ENCODE peak calls at places on chromosomes 4 and X, in nine cellular contexts. X is AG04450, I is endodermal cell, H is mucosa of descending colon, E is AG04449, V is Panc1, F is upper lobe of right lung, C is mammary epithelial cell, K is fibroblast of mammary gland. B is an unnamed sample.

GRCh38 chrX:68901512-68901911 is 72.7 kb downstream of the EFNB1 start:
- DNase-seq in K (no peak), H (no peak), V (no peak), X (no peak), E (no peak), F (no peak), C (no peak), I (no peak), B (no peak)

GRCh38 chr4:58776627-58777026 is 1666.4 kb upstream of the IGFBP7 start:
- DNase-seq in K (peak), E (peak), X (peak), I (no peak), F (no peak), C (no peak), V (no peak), H (no peak), B (no peak)

GRCh38 chrX:151982217-151982616 is 7.7 kb upstream of the GABRE start:
- DNase-seq in I (no peak), C (peak), V (no peak), K (peak), F (no peak), H (no peak), E (peak), X (peak), B (no peak)

GRCh38 chr4:55071951-55072350 is 53.4 kb downstream of the KDR start:
- DNase-seq in X (no peak), H (no peak), I (no peak), V (no peak), C (peak), F (no peak), E (no peak), K (no peak), B (no peak)

GRCh38 chrX:23959781-23960180 is 52.0 kb downstream of the CXorf58 start:
- DNase-seq in E (no peak), V (no peak), X (no peak), K (no peak), C (no peak), F (no peak), I (peak), H (no peak), B (no peak)

GRCh38 chr4:129335263-129335662 is 239.3 kb downstream of the C4orf33 start:
- DNase-seq in F (no peak), K (no peak), X (no peak), I (no peak), C (no peak), E (no peak), V (no peak), H (no peak), B (no peak)

GRCh38 chrX:30023451-30023850 is 191.9 kb upstream of the MAGEB2 start:
- DNase-seq in X (no peak), I (no peak), E (no peak), H (no peak), K (peak), C (no peak), F (no peak), V (no peak), B (no peak)

GRCh38 chrX:100976211-100976610 is 6.7 kb downstream of the ARL13A start:
- DNase-seq in V (no peak), E (no peak), X (no peak), C (no peak), I (no peak), K (no peak), F (no peak), H (no peak), B (no peak)

GRCh38 chr4:73911746-73912145 is 42.6 kb downstream of the CXCL1 start:
- DNase-seq in C (no peak), H (no peak), X (no peak), E (no peak), V (no peak), F (no peak), I (no peak), K (peak), B (no peak)

GRCh38 chr4:184596617-184597185 is 52.5 kb downstream of the CASP3 start:
- DNase-seq in X (no peak), V (no peak), E (no peak), I (no peak), F (no peak), K (no peak), C (no peak), H (no peak), B (no peak)

GRCh38 chrX:18855919-18856644 is 127.8 kb downstream of the PHKA2 start:
- DNase-seq in X (no peak), I (no peak), H (no peak), K (peak), F (no peak), V (no peak), E (no peak), C (peak), B (no peak)

GRCh38 chr4:146104541-146104940 is 71.0 kb upstream of the LSM6 start:
- DNase-seq in H (no peak), I (no peak), E (no peak), F (no peak), X (no peak), K (no peak), C (no peak), V (no peak), B (no peak)

GRCh38 chr4:174284181-174284886 is 623 bp downstream of the CEP44 start:
- DNase-seq in E (peak), H (no peak), F (no peak), I (no peak), C (peak), V (peak), X (peak), K (peak), B (no peak)

GRCh38 chr4:145882594-145882993 is 56.0 kb downstream of the ZNF827 start:
- DNase-seq in F (no peak), I (no peak), E (no peak), K (no peak), H (no peak), V (no peak), C (no peak), X (no peak), B (no peak)

GRCh38 chrX:131058136-131058868 is at the start of gene ARHGAP36:
- DNase-seq in X (no peak), H (peak), F (no peak), E (no peak), C (no peak), V (no peak), K (no peak), I (peak), B (no peak)

GRCh38 chr4:89177807-89178206 is 66.5 kb downstream of the TIGD2 start:
- DNase-seq in K (peak), X (no peak), V (no peak), H (no peak), I (no peak), C (no peak), E (no peak), F (no peak), B (no peak)

GRCh38 chr4:151668687-151669402 is 92.0 kb downstream of the GATB start:
- DNase-seq in K (no peak), I (no peak), E (no peak), X (peak), H (no peak), C (peak), F (no peak), V (no peak), B (no peak)

GRCh38 chr4:159639924-159640323 is 537.0 kb downstream of the RAPGEF2 start:
- DNase-seq in I (no peak), C (peak), V (no peak), F (no peak), X (no peak), H (no peak), E (no peak), K (no peak), B (no peak)

GRCh38 chr4:138241281-138242075 is 671 bp downstream of the SLC7A11 start:
- DNase-seq in V (no peak), H (peak), X (no peak), C (no peak), F (no peak), K (peak), I (peak), E (no peak), B (no peak)

GRCh38 chrX:64642482-64642881 is 247.2 kb upstream of the MTMR8 start:
- DNase-seq in K (no peak), F (no peak), H (no peak), C (no peak), V (no peak), X (no peak), E (no peak), I (peak), B (no peak)

GRCh38 chr4:46955601-46956000 is 37.8 kb downstream of the GABRA4 start:
- DNase-seq in I (no peak), H (no peak), E (no peak), F (no peak), V (no peak), C (no peak), X (no peak), K (no peak), B (no peak)

GRCh38 chr4:46274717-46275116 is 115.2 kb downstream of the GABRA2 start:
- DNase-seq in I (no peak), E (no peak), F (no peak), X (no peak), C (peak), K (peak), H (no peak), V (no peak), B (no peak)

GRCh38 chr4:182288534-182288933 is 45.3 kb downstream of the TENM3 start:
- DNase-seq in X (no peak), I (no peak), H (no peak), V (no peak), F (no peak), C (no peak), E (no peak), K (no peak), B (no peak)

GRCh38 chr4:101953949-101954348 is 163.4 kb downstream of the BANK1 start:
- DNase-seq in E (no peak), F (no peak), K (peak), C (peak), I (peak), V (no peak), H (no peak), X (peak), B (no peak)

GRCh38 chr4:6351246-6352000 is 81.8 kb downstream of the WFS1 start:
- DNase-seq in F (no peak), C (no peak), K (no peak), V (no peak), H (no peak), E (no peak), I (no peak), X (no peak), B (no peak)

GRCh38 chr4:150115851-150116250 is 37.6 kb downstream of the DCLK2 start:
- DNase-seq in X (no peak), K (no peak), E (no peak), V (no peak), H (no peak), C (no peak), F (no peak), I (no peak), B (no peak)

GRCh38 chrX:150200820-150201287 is 162.3 kb upstream of the MAMLD1 start:
- DNase-seq in F (no peak), H (no peak), X (peak), C (peak), V (peak), K (peak), E (peak), I (no peak), B (no peak)

GRCh38 chrX:10098235-10098819 is 58.4 kb upstream of the CLCN4 start:
- DNase-seq in H (peak), E (no peak), X (no peak), V (no peak), K (peak), I (no peak), F (no peak), C (no peak), B (no peak)

GRCh38 chr4:111632752-111633151 is 512.5 kb upstream of the FAM241A start:
- DNase-seq in F (no peak), H (no peak), E (peak), K (peak), X (no peak), C (peak), I (no peak), V (no peak), B (no peak)

GRCh38 chrX:12197030-12197429 is 58.8 kb downstream of the FRMPD4 start:
- DNase-seq in X (no peak), V (no peak), F (no peak), I (no peak), H (no peak), C (no peak), K (peak), E (no peak), B (no peak)

GRCh38 chr4:57378766-57379165 is 268.6 kb upstream of the IGFBP7 start:
- DNase-seq in E (no peak), H (no peak), V (no peak), F (no peak), K (peak), X (no peak), C (peak), I (no peak), B (no peak)

GRCh38 chr4:83364312-83364711 is 29.7 kb upstream of the HPSE start:
- DNase-seq in V (no peak), K (no peak), E (no peak), H (no peak), I (no peak), F (no peak), X (no peak), C (peak), B (no peak)

GRCh38 chr4:20252656-20253271 is 1.1 kb downstream of the SLIT2 start:
- DNase-seq in C (no peak), V (no peak), K (peak), F (peak), H (peak), X (no peak), E (no peak), I (peak), B (peak)

GRCh38 chr4:128287159-128287870 is at the start of gene PGRMC2:
- DNase-seq in V (no peak), F (no peak), C (no peak), K (peak), H (no peak), E (no peak), X (no peak), I (peak), B (peak)

GRCh38 chrX:153469811-153470410 is 465 bp downstream of the HAUS7 start:
- DNase-seq in X (no peak), K (peak), C (peak), V (no peak), H (peak), F (no peak), I (peak), E (no peak), B (no peak)

GRCh38 chrX:151753313-151754041 is 18.9 kb downstream of the CNGA2 start:
- DNase-seq in I (peak), V (peak), C (peak), X (peak), K (peak), F (peak), E (no peak), H (peak), B (peak)

GRCh38 chr4:109211671-109212070 is 90.8 kb downstream of the COL25A1 start:
- DNase-seq in K (no peak), X (no peak), E (peak), C (no peak), I (no peak), V (no peak), F (no peak), H (no peak), B (no peak)

DNA sequence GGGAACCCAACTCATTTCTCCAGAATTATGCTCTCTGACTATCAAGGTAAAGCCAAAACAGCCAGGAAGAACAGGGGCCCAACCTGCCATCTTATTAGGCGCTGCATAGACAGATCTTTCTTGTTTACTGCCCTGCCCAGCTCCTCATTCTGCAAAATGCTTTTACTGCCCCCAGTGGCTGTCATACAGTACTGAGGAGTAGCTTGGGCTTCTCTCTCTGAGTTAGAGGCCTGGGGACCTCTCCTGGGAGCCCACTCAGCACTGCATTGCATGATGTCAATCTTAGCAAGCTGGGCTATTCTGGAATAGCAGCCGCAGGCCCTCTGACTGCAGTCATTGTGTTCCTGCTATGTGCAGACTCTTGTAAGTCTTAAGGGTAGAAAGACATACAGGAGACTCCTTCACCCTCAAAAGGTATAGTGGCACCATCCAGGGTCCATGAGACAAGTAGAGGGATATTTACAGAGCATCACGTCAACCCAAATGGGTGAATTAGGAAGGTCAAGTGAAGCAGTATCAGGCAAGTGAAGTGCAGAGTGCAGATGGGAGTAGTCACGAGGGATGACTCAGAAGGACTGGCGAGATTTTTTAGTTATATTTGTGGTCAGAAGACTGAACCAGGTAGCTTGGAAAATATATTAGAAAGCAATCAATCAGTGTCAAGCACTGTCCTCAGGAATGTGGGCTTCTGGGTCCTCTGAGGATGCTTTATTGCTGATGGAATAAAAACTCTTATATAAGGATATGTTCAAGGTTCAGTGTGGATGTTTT is 294.1 kb upstream of the SFRP2 start:
- DNase-seq in C (peak), K (peak), X (no peak), F (no peak), E (no peak), V (no peak), I (peak), H (no peak), B (no peak)
- TF ChIP-seq CTCF in C (peak), K (peak), X (no peak), F (no peak), E (no peak), V (peak), I (peak), H (no peak), B (peak)

DNA sequence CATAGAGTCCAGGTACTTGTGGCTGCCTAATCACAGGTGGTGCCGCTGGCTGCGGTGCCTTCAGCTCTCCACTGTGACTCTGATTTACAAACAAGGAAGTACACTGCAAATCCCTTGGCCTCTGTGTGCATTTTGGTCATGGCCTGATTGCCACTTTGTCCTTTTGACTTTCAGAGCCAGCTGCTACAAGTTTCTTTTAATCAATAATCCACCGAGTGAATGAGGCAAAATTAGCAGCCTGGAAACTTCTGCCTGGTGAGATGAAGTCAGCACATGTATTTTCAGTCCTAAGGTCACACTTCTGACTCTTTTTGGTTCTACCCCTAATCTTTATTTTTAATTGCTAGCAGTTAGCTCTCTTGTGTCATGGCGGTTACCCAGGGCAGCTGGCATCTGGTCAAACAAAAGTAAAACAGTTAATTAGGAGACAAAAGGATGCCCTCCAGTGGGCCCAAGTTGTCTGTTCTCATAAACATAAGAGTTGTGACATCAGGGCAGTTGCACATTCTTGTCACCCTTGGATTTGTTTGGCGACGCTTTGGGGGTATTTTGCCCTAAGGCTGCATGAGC is 62.3 kb upstream of the LNX1 start:
- DNase-seq in C (peak), F (no peak), H (peak), K (peak), X (no peak), E (no peak), V (no peak), I (no peak), B (peak)
- TF ChIP-seq CTCF in C (peak), F (no peak), H (no peak), K (no peak), X (no peak), E (no peak), V (no peak), I (no peak), B (no peak)

GRCh38 chr4:84965558-84966381 is 720 bp downstream of the WDFY3 start:
- DNase-seq in F (peak), V (no peak), K (peak), C (peak), I (peak), E (no peak), X (no peak), H (peak), B (peak)
- TF ChIP-seq CTCF in F (peak), V (peak), K (no peak), C (no peak), I (peak), E (peak), X (no peak), H (no peak), B (peak)

GRCh38 chrX:40313269-40313668 is 215.5 kb upstream of the BCOR start:
- DNase-seq in F (no peak), C (no peak), H (no peak), X (no peak), V (no peak), K (no peak), I (no peak), E (no peak), B (no peak)

GRCh38 chrX:40318076-40318475 is 220.3 kb upstream of the BCOR start:
- DNase-seq in C (no peak), V (no peak), X (no peak), F (no peak), I (no peak), E (no peak), K (no peak), H (no peak), B (no peak)

GRCh38 chrX:40316502-40316901 is 218.7 kb upstream of the BCOR start:
- DNase-seq in H (no peak), K (no peak), I (peak), V (no peak), E (no peak), F (no peak), X (no peak), C (no peak), B (no peak)

GRCh38 chrX:40310016-40310415 is 212.3 kb upstream of the BCOR start:
- DNase-seq in X (no peak), V (no peak), K (no peak), F (no peak), H (no peak), C (no peak), I (no peak), E (no peak), B (no peak)

GRCh38 chrX:40314070-40314469 is 216.3 kb upstream of the BCOR start:
- DNase-seq in F (no peak), H (peak), K (no peak), X (no peak), I (peak), E (no peak), C (no peak), V (no peak), B (no peak)
- TF ChIP-seq CTCF in F (peak), H (no peak), K (no peak), X (no peak), I (peak), E (no peak), C (no peak), V (no peak), B (no peak)

DNA sequence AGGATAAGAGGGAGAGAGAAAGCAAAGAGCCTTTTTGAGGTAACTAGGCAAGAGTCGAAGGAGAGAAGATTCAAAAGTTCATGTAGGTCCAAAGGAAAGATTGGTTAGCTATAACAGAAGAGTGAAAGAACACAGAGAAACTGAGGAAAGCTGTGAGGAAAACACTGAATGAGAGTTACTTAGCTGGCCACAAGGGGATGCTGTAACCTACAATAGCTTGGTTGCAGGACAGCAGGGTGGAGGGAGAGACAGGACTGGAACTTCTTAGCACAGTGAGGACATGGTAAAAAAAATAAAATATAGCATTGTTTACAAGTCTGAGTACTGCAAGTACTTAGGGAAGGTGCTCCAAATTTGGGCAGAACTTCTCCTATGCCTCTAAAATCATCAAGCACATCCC is 48.3 kb downstream of the RAI2 start:
- DNase-seq in K (peak), C (no peak), I (no peak), E (no peak), H (no peak), V (no peak), X (no peak), F (no peak), B (no peak)
- TF ChIP-seq CTCF in K (peak), C (peak), I (peak), E (peak), H (peak), V (peak), X (peak), F (peak), B (peak)

GRCh38 chr4:122007016-122007415 is 55.2 kb upstream of the TRPC3 start:
- DNase-seq in I (no peak), F (no peak), K (no peak), E (no peak), V (no peak), X (no peak), C (no peak), H (no peak), B (no peak)

GRCh38 chr4:121998024-121998423 is 46.2 kb upstream of the TRPC3 start:
- DNase-seq in V (no peak), C (no peak), E (no peak), F (no peak), H (no peak), I (peak), X (no peak), K (no peak), B (no peak)

GRCh38 chr4:122000849-122001248 is 49.0 kb upstream of the TRPC3 start:
- DNase-seq in K (no peak), X (no peak), F (no peak), I (no peak), H (no peak), V (no peak), C (no peak), E (no peak), B (no peak)

GRCh38 chr4:122005064-122005755 is 53.4 kb upstream of the TRPC3 start:
- DNase-seq in E (peak), F (no peak), K (no peak), H (no peak), C (no peak), V (no peak), X (peak), I (no peak), B (no peak)

GRCh38 chr4:122003335-122003734 is 51.5 kb upstream of the TRPC3 start:
- DNase-seq in H (peak), K (peak), I (peak), C (no peak), F (no peak), E (no peak), V (peak), X (no peak), B (no peak)
- TF ChIP-seq CTCF in H (peak), K (peak), I (peak), C (peak), F (no peak), E (peak), V (peak), X (peak), B (peak)

B was measured in progenitor cell of endocrine pancreas.